ENCODE peak calls at places on chromosomes 11 and 22, in six cellular contexts. D is Peyer's patch, Y is IMR-90, Q is body of pancreas, A is transverse colon, J is suprapubic skin. U is an unnamed sample.

GRCh38 chr22:38645430-38645829 is 10.8 kb downstream of the FAM227A start:
- DNase-seq in D (no peak), Y (no peak), Q (no peak), A (no peak), J (no peak), U (no peak)

GRCh38 chr22:24593810-24594568 is 1.1 kb upstream of the LRRC75B start:
- DNase-seq in D (peak), Y (no peak), Q (peak), A (peak), J (no peak), U (no peak)

GRCh38 chr22:43862074-43862881 is at the start of gene SULT4A1:
- DNase-seq in D (peak), Y (peak), Q (peak), A (no peak), J (no peak), U (peak)

GRCh38 chr22:39458443-39459083 is 1.8 kb downstream of the MGAT3 start:
- DNase-seq in D (no peak), Y (no peak), Q (no peak), A (no peak), J (no peak), U (no peak)

GRCh38 chr11:114562166-114562916 is 2.7 kb upstream of the NXPE1 start:
- DNase-seq in D (no peak), Y (peak), Q (no peak), A (no peak), J (no peak), U (no peak)

GRCh38 chr22:49663823-49664222 is 163.8 kb downstream of the BRD1 start:
- DNase-seq in D (no peak), Y (no peak), Q (no peak), A (no peak), J (peak), U (no peak)

GRCh38 chr11:118892515-118892914 is 8.8 kb downstream of the CXCR5 start:
- DNase-seq in D (peak), Y (no peak), Q (peak), A (peak), J (no peak), U (no peak)

GRCh38 chr22:30221121-30221992 is 25.2 kb downstream of the LIF start:
- DNase-seq in D (no peak), Y (no peak), Q (no peak), A (peak), J (no peak), U (no peak)

GRCh38 chr11:1072116-1072820 is 2.4 kb upstream of the MUC2 start:
- DNase-seq in D (peak), Y (peak), Q (peak), A (no peak), J (peak), U (no peak)

GRCh38 chr11:76669901-76670474 is 559 bp downstream of the LRRC32 start:
- DNase-seq in D (peak), Y (peak), Q (no peak), A (no peak), J (no peak), U (no peak)

GRCh38 chr22:42978453-42979103 is 36.4 kb downstream of the PACSIN2 start:
- DNase-seq in D (no peak), Y (peak), Q (no peak), A (no peak), J (no peak), U (no peak)

GRCh38 chr11:125108469-125108868 is 3.0 kb downstream of the TMEM218 start:
- DNase-seq in D (no peak), Y (peak), Q (no peak), A (no peak), J (no peak), U (no peak)

GRCh38 chr22:50627452-50627913 is 469 bp downstream of the ARSA start:
- DNase-seq in D (no peak), Y (no peak), Q (peak), A (peak), J (peak), U (peak)

GRCh38 chr11:12253843-12254281 is 123.5 kb upstream of the PARVA start:
- DNase-seq in D (peak), Y (no peak), Q (peak), A (peak), J (no peak), U (peak)

GRCh38 chr22:31075961-31076360 is 5.2 kb upstream of the SMTN start:
- DNase-seq in D (no peak), Y (peak), Q (peak), A (peak), J (peak), U (no peak)

GRCh38 chr22:24402460-24403192 is 24.8 kb upstream of the ADORA2A start:
- DNase-seq in D (peak), Y (peak), Q (peak), A (peak), J (no peak), U (peak)

GRCh38 chr11:109775686-109776085 is 317.5 kb upstream of the ZC3H12C start:
- DNase-seq in D (no peak), Y (no peak), Q (no peak), A (no peak), J (no peak), U (no peak)

GRCh38 chr22:44520695-44521094 is 22.7 kb upstream of the RTL6 start:
- DNase-seq in D (no peak), Y (peak), Q (no peak), A (no peak), J (no peak), U (no peak)

GRCh38 chr11:120248551-120249278 is 8.8 kb downstream of the POU2F3 start:
- DNase-seq in D (no peak), Y (peak), Q (no peak), A (no peak), J (no peak), U (no peak)

GRCh38 chr11:272195-272930 is 5.8 kb upstream of the NLRP6 start:
- DNase-seq in D (peak), Y (no peak), Q (no peak), A (no peak), J (peak), U (no peak)

GRCh38 chr22:23478175-23478574 is 101.9 kb downstream of the IGLL1 start:
- DNase-seq in D (no peak), Y (no peak), Q (no peak), A (no peak), J (no peak), U (no peak)

GRCh38 chr22:46777609-46777970 is 15.1 kb downstream of the TBC1D22A start:
- DNase-seq in D (peak), Y (no peak), Q (no peak), A (no peak), J (no peak), U (peak)

GRCh38 chr11:107337917-107338316 is 119.7 kb downstream of the CWF19L2 start:
- DNase-seq in D (no peak), Y (no peak), Q (no peak), A (no peak), J (no peak), U (no peak)

GRCh38 chr11:122157540-122158173 is 41.6 kb upstream of the BLID start:
- DNase-seq in D (no peak), Y (no peak), Q (no peak), A (no peak), J (no peak), U (no peak)

GRCh38 chr11:12854829-12855228 is 154.3 kb upstream of the RASSF10 start:
- DNase-seq in D (no peak), Y (no peak), Q (peak), A (peak), J (no peak), U (no peak)

GRCh38 chr22:24471570-24471969 is 23.6 kb upstream of the UPB1 start:
- DNase-seq in D (no peak), Y (peak), Q (peak), A (no peak), J (no peak), U (no peak)

GRCh38 chr11:73623651-73624050 is 22.7 kb upstream of the PLEKHB1 start:
- DNase-seq in D (no peak), Y (no peak), Q (no peak), A (no peak), J (no peak), U (no peak)

GRCh38 chr22:22759371-22759770 is 115.0 kb downstream of the GGTLC2 start:
- DNase-seq in D (no peak), Y (no peak), Q (no peak), A (no peak), J (no peak), U (no peak)

GRCh38 chr11:124080319-124081001 is 34.8 kb upstream of the VWA5A start:
- DNase-seq in D (no peak), Y (no peak), Q (no peak), A (no peak), J (no peak), U (peak)

GRCh38 chr11:68287419-68287818 is 15.6 kb upstream of the C11orf24 start:
- DNase-seq in D (no peak), Y (no peak), Q (no peak), A (no peak), J (no peak), U (peak)

GRCh38 chr11:29641201-29641600 is 375.6 kb downstream of the KCNA4 start:
- DNase-seq in D (no peak), Y (no peak), Q (no peak), A (no peak), J (no peak), U (no peak)

GRCh38 chr11:48182860-48183526 is 33.6 kb upstream of the OR4B1 start:
- DNase-seq in D (no peak), Y (no peak), Q (no peak), A (no peak), J (no peak), U (no peak)

GRCh38 chr11:11672764-11673163 is 51.0 kb upstream of the GALNT18 start:
- DNase-seq in D (no peak), Y (no peak), Q (no peak), A (no peak), J (no peak), U (no peak)

GRCh38 chr22:34115722-34116121 is 195.4 kb upstream of the LARGE1 start:
- DNase-seq in D (no peak), Y (no peak), Q (no peak), A (no peak), J (no peak), U (no peak)
- TF ChIP-seq POLR2A in D (no peak), Y (no peak), Q (no peak), A (no peak), J (no peak), U (no peak)

DNA sequence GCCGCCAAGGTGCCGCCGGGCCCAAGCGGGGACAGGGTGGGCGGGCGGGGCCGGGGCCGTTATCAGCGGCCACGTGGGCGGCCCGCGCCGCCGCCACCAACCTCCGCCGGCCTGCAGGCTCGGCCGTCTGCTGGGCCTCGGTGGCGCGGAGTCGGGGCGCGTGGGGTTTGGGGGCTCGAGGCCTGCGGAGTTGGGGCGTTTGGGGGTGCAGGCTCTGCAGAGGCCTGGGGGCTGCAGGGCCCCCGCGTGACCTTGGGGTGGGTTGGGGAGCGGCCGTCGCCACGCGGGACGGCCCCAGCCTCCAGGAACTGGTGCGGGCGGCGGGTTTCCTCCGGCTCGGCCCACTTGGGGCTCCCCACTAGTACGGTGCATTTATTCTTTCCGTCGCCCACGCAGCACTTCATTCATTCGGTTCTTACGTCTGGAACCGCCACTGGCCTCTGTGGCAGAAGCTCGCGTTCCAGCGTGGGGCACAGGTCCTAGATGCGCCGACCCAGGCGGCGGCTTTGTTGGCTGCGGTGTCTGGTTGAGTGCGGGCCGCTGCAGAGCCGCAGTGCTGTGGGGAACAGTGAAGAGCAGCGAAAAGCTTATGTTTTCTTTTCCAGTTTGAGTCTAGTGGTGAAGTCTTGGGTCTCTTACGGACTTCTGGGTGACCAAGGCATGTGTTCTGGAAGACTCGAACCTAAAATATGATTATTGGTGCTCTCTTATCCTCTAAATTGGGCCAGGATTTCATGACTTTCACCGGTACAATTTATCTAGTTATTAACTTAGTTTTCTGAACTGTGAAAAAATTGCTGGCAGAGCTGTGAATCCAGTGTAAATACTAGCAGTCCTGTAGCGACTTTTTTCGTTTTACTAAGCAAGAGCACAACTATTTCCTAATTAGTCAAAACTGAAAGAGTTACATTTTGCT is 888 bp upstream of the TRMT2A start:
- DNase-seq in D (no peak), Y (peak), Q (no peak), A (peak), J (no peak), U (peak)
- TF ChIP-seq POLR2A in D (no peak), Y (no peak), Q (no peak), A (no peak), J (no peak), U (no peak)

GRCh38 chr11:46378811-46379482 is 2.5 kb upstream of the MDK start:
- DNase-seq in D (no peak), Y (no peak), Q (no peak), A (no peak), J (no peak), U (no peak)
- TF ChIP-seq POLR2A in D (no peak), Y (no peak), Q (no peak), A (no peak), J (no peak), U (no peak)

GRCh38 chr11:10432971-10433370 is 22.1 kb upstream of the AMPD3 start:
- DNase-seq in D (no peak), Y (no peak), Q (no peak), A (no peak), J (no peak), U (no peak)

GRCh38 chr11:10426475-10426874 is 28.6 kb upstream of the AMPD3 start:
- DNase-seq in D (no peak), Y (peak), Q (no peak), A (no peak), J (no peak), U (no peak)

GRCh38 chr11:10428453-10428852 is 26.6 kb upstream of the AMPD3 start:
- DNase-seq in D (no peak), Y (no peak), Q (no peak), A (no peak), J (no peak), U (peak)

GRCh38 chr11:10432493-10432892 is 22.6 kb upstream of the AMPD3 start:
- DNase-seq in D (no peak), Y (no peak), Q (no peak), A (no peak), J (no peak), U (no peak)

GRCh38 chr11:10429526-10429925 is 25.5 kb upstream of the AMPD3 start:
- DNase-seq in D (no peak), Y (no peak), Q (no peak), A (no peak), J (no peak), U (peak)
- TF ChIP-seq POLR2A in D (no peak), Y (no peak), Q (no peak), A (no peak), J (no peak), U (no peak)

U was measured in erythroblast.